ENCODE peak calls at places on chromosomes 13 and 19, in five cellular contexts. C, N, E, U and Q are unnamed samples.

GRCh38 chr13:32415019-32415418 is 12.9 kb downstream of the N4BP2L1 start:
- DNase-seq in N (no peak), C (no peak), E (no peak), U (no peak), Q (no peak)

GRCh38 chr19:56668676-56669075 is 2.9 kb downstream of the ZNF835 start:
- DNase-seq in U (no peak), N (no peak), C (no peak), E (no peak), Q (no peak)

GRCh38 chr13:20174656-20175405 is 14.0 kb upstream of the GJA3 start:
- DNase-seq in E (peak), U (peak), C (peak), N (peak), Q (no peak)

GRCh38 chr19:3035542-3036118 is 6.5 kb upstream of the TLE2 start:
- DNase-seq in E (peak), C (peak), U (peak), N (peak), Q (peak)

GRCh38 chr13:42495751-42496150 is 78.2 kb upstream of the TNFSF11 start:
- DNase-seq in C (no peak), E (no peak), U (no peak), N (no peak), Q (no peak)

GRCh38 chr13:23760000-23760399 is 129.2 kb downstream of the MIPEP start:
- DNase-seq in C (no peak), N (no peak), E (no peak), U (no peak), Q (no peak)

GRCh38 chr19:17522988-17523872 is 11.8 kb downstream of the PGLS start:
- DNase-seq in E (no peak), U (peak), N (peak), C (no peak), Q (no peak)

GRCh38 chr13:112708560-112709240 is 18.9 kb downstream of the ATP11A start:
- DNase-seq in E (no peak), N (no peak), U (no peak), C (no peak), Q (no peak)

GRCh38 chr19:58059003-58059671 is at the start of gene ZNF135:
- DNase-seq in U (peak), C (peak), N (peak), E (no peak), Q (peak)

GRCh38 chr19:11064831-11065303 is 24.4 kb upstream of the LDLR start:
- DNase-seq in N (peak), U (no peak), C (peak), E (no peak), Q (no peak)

GRCh38 chr13:81539643-81540150 is 1198.8 kb upstream of the SPRY2 start:
- DNase-seq in E (no peak), U (no peak), N (no peak), C (no peak), Q (no peak)

GRCh38 chr19:45153339-45154063 is 7.3 kb downstream of the NKPD1 start:
- DNase-seq in N (no peak), C (peak), U (no peak), E (no peak), Q (no peak)

GRCh38 chr19:10152100-10152499 is 32.4 kb upstream of the EIF3G start:
- DNase-seq in C (no peak), N (no peak), U (no peak), E (peak), Q (no peak)

GRCh38 chr13:59337070-59337469 is 826.7 kb downstream of the DIAPH3 start:
- DNase-seq in C (no peak), N (no peak), E (no peak), U (no peak), Q (no peak)

GRCh38 chr13:44934724-44935123 is 54.5 kb downstream of the NUFIP1 start:
- DNase-seq in U (no peak), E (peak), C (peak), N (no peak), Q (no peak)

GRCh38 chr13:112928958-112929777 is 39.8 kb upstream of the MCF2L start:
- DNase-seq in C (peak), N (peak), U (no peak), E (no peak), Q (no peak)

GRCh38 chr13:21124853-21125252 is 51.5 kb downstream of the SKA3 start:
- DNase-seq in U (no peak), C (peak), E (no peak), N (no peak), Q (peak)

GRCh38 chr19:16319466-16319865 is 5.2 kb upstream of the KLF2 start:
- DNase-seq in U (no peak), C (peak), N (no peak), E (no peak), Q (no peak)

GRCh38 chr13:52195052-52195837 is 35.8 kb upstream of the NEK3 start:
- DNase-seq in N (peak), E (no peak), U (peak), C (peak), Q (no peak)

GRCh38 chr13:39322836-39323585 is 280.0 kb downstream of the LHFPL6 start:
- DNase-seq in E (no peak), C (no peak), U (no peak), N (no peak), Q (no peak)

GRCh38 chr13:42924290-42924803 is 67.7 kb downstream of the EPSTI1 start:
- DNase-seq in N (no peak), C (no peak), E (no peak), U (no peak), Q (no peak)

GRCh38 chr19:11223208-11223607 is 16.2 kb upstream of the ANGPTL8 start:
- DNase-seq in U (no peak), E (no peak), N (no peak), C (no peak), Q (no peak)

GRCh38 chr13:110233181-110233641 is 73.7 kb downstream of the COL4A1 start:
- DNase-seq in N (no peak), U (peak), E (peak), C (peak), Q (peak)

GRCh38 chr13:49821216-49821820 is 28.8 kb upstream of the KPNA3 start:
- DNase-seq in C (no peak), E (no peak), N (no peak), U (no peak), Q (no peak)

GRCh38 chr19:13119654-13120053 is 1.6 kb downstream of the NACC1 start:
- DNase-seq in U (no peak), N (no peak), E (no peak), C (peak), Q (no peak)

GRCh38 chr13:52835071-52835793 is 13.2 kb downstream of the PCDH8 start:
- DNase-seq in C (no peak), N (no peak), E (no peak), U (no peak), Q (no peak)

GRCh38 chr19:5030822-5031221 is 61.9 kb downstream of the KDM4B start:
- DNase-seq in C (no peak), U (no peak), N (no peak), E (no peak), Q (no peak)

GRCh38 chr19:11238781-11239376 is 540 bp upstream of the ANGPTL8 start:
- DNase-seq in N (no peak), C (no peak), U (no peak), E (no peak), Q (no peak)

GRCh38 chr19:53978975-53979801 is 12.2 kb upstream of the CACNG6 start:
- DNase-seq in C (no peak), N (no peak), E (no peak), U (no peak), Q (no peak)

GRCh38 chr13:33110713-33111413 is 94.6 kb downstream of the KL start:
- DNase-seq in U (peak), N (no peak), E (no peak), C (peak), Q (no peak)

GRCh38 chr19:2703691-2704216 is 1.3 kb upstream of the GNG7 start:
- DNase-seq in U (no peak), E (no peak), C (no peak), N (no peak), Q (no peak)

GRCh38 chr19:17125728-17126677 is 50.4 kb downstream of the MYO9B start:
- DNase-seq in N (peak), E (no peak), C (peak), U (peak), Q (no peak)

GRCh38 chr13:63449549-63449948 is 2033.9 kb upstream of the PCDH20 start:
- DNase-seq in U (no peak), C (no peak), E (no peak), N (no peak), Q (no peak)

GRCh38 chr19:7783991-7784421 is 21.0 kb downstream of the CLEC4M start:
- DNase-seq in N (no peak), C (peak), U (peak), E (peak), Q (no peak)

GRCh38 chr13:95480131-95480545 is 72.4 kb upstream of the CLDN10 start:
- DNase-seq in E (no peak), N (peak), C (no peak), U (peak), Q (no peak)

GRCh38 chr13:24159921-24160324 is 597 bp upstream of the SPATA13 start:
- DNase-seq in C (peak), N (peak), U (no peak), E (no peak), Q (no peak)

GRCh38 chr13:88281846-88282245 is 610.7 kb downstream of the SLITRK5 start:
- DNase-seq in E (no peak), N (no peak), U (no peak), C (no peak), Q (no peak)

GRCh38 chr13:75331792-75332349 is 150.1 kb downstream of the TBC1D4 start:
- DNase-seq in E (no peak), C (no peak), U (no peak), N (no peak), Q (no peak)

GRCh38 chr19:42268142-42268703 is 829 bp upstream of the CIC start:
- DNase-seq in U (peak), E (peak), C (peak), N (peak), Q (peak)
- TF ChIP-seq CTCF in U (no peak), E (no peak), C (no peak), N (no peak), Q (no peak)

DNA sequence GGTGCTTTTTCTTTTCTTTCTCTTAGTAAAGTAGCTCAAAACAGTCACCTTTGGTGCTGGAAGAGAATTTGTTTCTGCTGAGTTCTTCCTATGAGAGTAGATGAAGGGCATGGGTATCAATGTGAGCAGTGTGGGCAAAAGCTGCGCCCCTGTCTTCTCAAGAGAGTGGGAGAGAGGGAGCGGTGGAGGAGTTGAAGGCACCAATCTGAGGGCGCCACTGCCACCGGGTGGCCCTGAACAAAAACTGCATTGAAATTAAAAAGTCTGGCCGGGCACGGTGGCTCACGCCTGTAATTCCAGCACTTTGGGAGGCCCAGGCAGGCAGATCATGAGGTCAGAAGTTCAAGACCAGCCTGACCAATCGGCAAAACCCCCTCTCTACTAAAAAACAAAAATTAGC is 28.7 kb upstream of the EPHX3 start:
- DNase-seq in N (no peak), C (no peak), U (no peak), E (no peak), Q (no peak)
- TF ChIP-seq CTCF in N (peak), C (peak), U (no peak), E (peak), Q (peak)

GRCh38 chr13:67227131-67227983 is 2.8 kb downstream of the PCDH9 start:
- DNase-seq in E (no peak), U (no peak), C (no peak), N (no peak), Q (no peak)

GRCh38 chr13:67228031-67228430 is 2.1 kb downstream of the PCDH9 start:
- DNase-seq in E (no peak), U (no peak), C (no peak), N (no peak), Q (no peak)

GRCh38 chr13:67229438-67230242 is 496 bp downstream of the PCDH9 start:
- DNase-seq in N (no peak), U (no peak), C (peak), E (no peak), Q (no peak)

GRCh38 chr13:67230243-67230773 is at the start of gene PCDH9:
- DNase-seq in U (peak), C (peak), E (peak), N (peak), Q (peak)

GRCh38 chr13:67228909-67229308 is 1.2 kb downstream of the PCDH9 start:
- DNase-seq in C (peak), U (no peak), E (no peak), N (peak), Q (no peak)
- TF ChIP-seq CTCF in C (no peak), U (no peak), E (no peak), N (no peak), Q (no peak)

GRCh38 chr13:78138756-78139155 is 220.1 kb upstream of the EDNRB start:
- DNase-seq in N (no peak), U (no peak), C (no peak), E (no peak), Q (no peak)

GRCh38 chr13:78139765-78140164 is 221.1 kb upstream of the EDNRB start:
- DNase-seq in C (no peak), N (no peak), E (no peak), U (no peak), Q (no peak)

GRCh38 chr13:78133511-78133910 is 214.9 kb upstream of the EDNRB start:
- DNase-seq in E (no peak), C (no peak), N (no peak), U (no peak), Q (no peak)

GRCh38 chr13:78136966-78137365 is 218.3 kb upstream of the EDNRB start:
- DNase-seq in E (no peak), N (no peak), C (no peak), U (no peak), Q (no peak)

GRCh38 chr13:78137404-78138142 is 218.9 kb upstream of the EDNRB start:
- DNase-seq in C (peak), E (peak), U (no peak), N (no peak), Q (no peak)
- TF ChIP-seq CTCF in C (peak), E (peak), U (no peak), N (peak), Q (peak)

GRCh38 chr13:114108141-114108761 is 24.2 kb downstream of the RASA3 start:
- DNase-seq in C (no peak), U (no peak), N (peak), E (no peak), Q (no peak)

GRCh38 chr13:114109646-114110045 is 22.8 kb downstream of the RASA3 start:
- DNase-seq in C (no peak), E (no peak), N (peak), U (peak), Q (no peak)

GRCh38 chr13:114111577-114111976 is 20.8 kb downstream of the RASA3 start:
- DNase-seq in U (no peak), E (peak), N (no peak), C (no peak), Q (no peak)

GRCh38 chr13:114108894-114109293 is 23.5 kb downstream of the RASA3 start:
- DNase-seq in C (no peak), N (peak), U (no peak), E (no peak), Q (no peak)

DNA sequence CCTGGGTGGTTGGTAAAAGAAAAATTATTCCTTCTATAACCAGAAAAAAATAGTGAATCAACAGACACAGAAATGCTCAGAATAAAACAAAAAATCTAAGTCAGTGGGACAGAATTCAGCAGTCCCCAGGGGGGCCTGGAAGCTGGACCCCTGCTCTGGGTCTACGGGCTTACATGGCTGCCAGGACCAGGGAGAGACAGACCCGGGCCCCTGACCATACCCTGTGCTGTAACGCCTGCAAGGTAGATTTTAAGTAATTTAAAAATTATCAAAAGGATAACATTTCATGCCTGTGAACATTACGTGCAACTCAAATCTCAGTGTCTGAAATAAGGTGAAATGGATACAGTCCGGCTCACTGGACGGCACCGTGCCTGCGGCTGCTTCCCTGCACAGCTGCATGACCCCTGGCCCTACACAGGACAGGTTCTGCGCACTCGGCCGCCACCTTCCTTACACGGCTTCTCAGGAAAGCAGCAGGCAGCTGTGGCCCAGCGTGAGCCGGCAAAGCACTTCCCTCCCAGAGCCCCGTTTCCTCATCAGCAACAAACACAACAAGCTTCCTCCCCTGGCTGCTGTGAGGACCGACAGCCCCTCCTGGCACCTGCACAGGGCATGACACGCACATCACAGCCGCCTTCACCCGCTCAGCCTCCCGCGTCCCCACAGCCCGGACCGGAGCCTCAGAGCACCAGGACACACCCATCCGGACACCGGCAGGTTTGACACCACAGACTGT is 22.2 kb downstream of the RASA3 start:
- DNase-seq in N (peak), U (no peak), E (no peak), C (no peak), Q (no peak)
- TF ChIP-seq CTCF in N (no peak), U (no peak), E (peak), C (no peak), Q (peak)